ENCODE peak calls at places on chromosomes 13 and 19, in five cellular contexts. C is stimulated activated CD4-positive, alpha-beta T cell treated with anti-CD3 and anti-CD28 coated beads, Interleukin-2, amount 100 ng/mL, for 4 hours; A is stimulated activated CD8-positive, alpha-beta memory T cell treated with anti-CD3 and anti-CD28 coated beads, Interleukin-2, amount 100 ng/mL, for 1 hour; L is left colon; H is GM10248. T is an unnamed sample.

GRCh38 chr19:1675633-1676350 is 23.4 kb upstream of the TCF3 start:
- DNase-seq in C (no peak), A (no peak), L (no peak), H (no peak), T (peak; percentile 67)

GRCh38 chr13:32259116-32259515 is 56.0 kb downstream of the ZAR1L start:
- DNase-seq in C (no peak), A (no peak), L (no peak), H (no peak), T (no peak)

GRCh38 chr19:47111682-47112165 is 1.9 kb downstream of the ZC3H4 start:
- DNase-seq in C (no peak), A (no peak), L (no peak), H (no peak), T (no peak)

GRCh38 chr19:14906711-14907110 is 20.8 kb upstream of the OR7A17 start:
- DNase-seq in C (no peak), A (no peak), L (no peak), H (no peak), T (no peak)

GRCh38 chr19:46186101-46186716 is 38.2 kb downstream of the IGFL2 start:
- DNase-seq in C (no peak), A (no peak), L (no peak), H (no peak), T (no peak)

GRCh38 chr13:113666951-113667701 is at the start of gene GRK1:
- DNase-seq in C (no peak), A (no peak), L (no peak), H (no peak), T (peak; percentile 14)

GRCh38 chr19:38395381-38396127 is 7.1 kb downstream of the SPRED3 start:
- DNase-seq in C (peak; percentile 31), A (no peak), L (no peak), H (no peak), T (no peak)

GRCh38 chr13:87356314-87356713 is 314.9 kb upstream of the SLITRK5 start:
- DNase-seq in C (no peak), A (no peak), L (no peak), H (no peak), T (no peak)

GRCh38 chr13:98206946-98207345 is 29.9 kb upstream of the RNF113B start:
- DNase-seq in C (no peak), A (no peak), L (no peak), H (no peak), T (no peak)

GRCh38 chr19:13459351-13459750 is 46.9 kb downstream of the CACNA1A start:
- DNase-seq in C (no peak), A (no peak), L (no peak), H (no peak), T (no peak)

GRCh38 chr13:26048745-26049144 is 3.1 kb downstream of the SHISA2 start:
- DNase-seq in C (no peak), A (no peak), L (no peak), H (no peak), T (no peak)

GRCh38 chr13:112483299-112483698 is 104.7 kb downstream of the TUBGCP3 start:
- DNase-seq in C (no peak), A (no peak), L (no peak), H (no peak), T (no peak)

GRCh38 chr13:35838356-35838755 is 292.8 kb downstream of the DCLK1 start:
- DNase-seq in C (no peak), A (no peak), L (no peak), H (no peak), T (no peak)

GRCh38 chr13:43880930-43881329 is 1.2 kb downstream of the LACC1 start:
- DNase-seq in C (no peak), A (no peak), L (no peak), H (no peak), T (no peak)

GRCh38 chr19:10089801-10090375 is 3.8 kb downstream of the SHFL start:
- DNase-seq in C (no peak), A (no peak), L (no peak), H (no peak), T (no peak)

GRCh38 chr19:55210120-55210493 is 806 bp upstream of the PTPRH start:
- DNase-seq in C (no peak), A (no peak), L (no peak), H (no peak), T (no peak)

GRCh38 chr13:40495620-40496001 is 170.8 kb downstream of the FOXO1 start:
- DNase-seq in C (no peak), A (no peak), L (no peak), H (no peak), T (no peak)

GRCh38 chr13:80973721-80974120 is 632.8 kb upstream of the SPRY2 start:
- DNase-seq in C (no peak), A (no peak), L (no peak), H (no peak), T (no peak)

GRCh38 chr19:531009-531752 is 379 bp upstream of the CDC34 start:
- DNase-seq in C (peak; percentile 80), A (peak; percentile 79), L (peak; percentile 80), H (peak; percentile 99), T (peak; percentile 93)

GRCh38 chr19:6225232-6225635 is 54.5 kb downstream of the MLLT1 start:
- DNase-seq in C (no peak), A (no peak), L (no peak), H (no peak), T (no peak)

GRCh38 chr13:53311561-53311960 is 282.9 kb downstream of the OLFM4 start:
- DNase-seq in C (no peak), A (no peak), L (no peak), H (no peak), T (no peak)

GRCh38 chr13:35179494-35179893 is 237.4 kb downstream of the NBEA start:
- DNase-seq in C (no peak), A (no peak), L (no peak), H (no peak), T (no peak)

GRCh38 chr19:52590728-52591127 is 20.6 kb downstream of the ZNF701 start:
- DNase-seq in C (no peak), A (no peak), L (no peak), H (no peak), T (no peak)

GRCh38 chr19:43880483-43880882 is 53.4 kb downstream of the ZNF283 start:
- DNase-seq in C (no peak), A (no peak), L (no peak), H (no peak), T (no peak)

GRCh38 chr13:50326746-50327145 is 311.5 kb downstream of the KCNRG start:
- DNase-seq in C (no peak), A (no peak), L (no peak), H (no peak), T (no peak)

GRCh38 chr13:106610511-106610910 is 42.6 kb upstream of the ARGLU1 start:
- DNase-seq in C (no peak), A (no peak), L (no peak), H (no peak), T (no peak)

GRCh38 chr19:56947206-56947605 is 106.7 kb upstream of the PEG3 start:
- DNase-seq in C (no peak), A (no peak), L (no peak), H (no peak), T (no peak)

GRCh38 chr13:27549406-27549981 is 70.8 kb downstream of the LNX2 start:
- DNase-seq in C (no peak), A (no peak), L (peak; percentile 80), H (no peak), T (no peak)

GRCh38 chr19:43148233-43148632 is 38.1 kb downstream of the PSG5 start:
- DNase-seq in C (no peak), A (no peak), L (no peak), H (no peak), T (no peak)

GRCh38 chr13:43573787-43574562 is 212.8 kb downstream of the ENOX1 start:
- DNase-seq in C (no peak), A (no peak), L (no peak), H (no peak), T (no peak)

GRCh38 chr19:32201661-32202060 is 143.7 kb upstream of the ZNF507 start:
- DNase-seq in C (no peak), A (no peak), L (no peak), H (no peak), T (no peak)

GRCh38 chr19:15815306-15815705 is at the start of gene OR10H1:
- DNase-seq in C (no peak), A (no peak), L (no peak), H (no peak), T (no peak)

GRCh38 chr19:16940626-16941025 is 51.8 kb downstream of the F2RL3 start:
- DNase-seq in C (no peak), A (no peak), L (no peak), H (peak; percentile 6), T (no peak)

GRCh38 chr19:42292963-42293362 is 9.0 kb upstream of the PRR19 start:
- DNase-seq in C (no peak), A (no peak), L (no peak), H (no peak), T (no peak)